ENCODE peak calls at places on chromosomes 13 and 19, in four cellular contexts. U, M, Z and B are unnamed samples. For H3K36me3, the result is how much of the 10 kb centered on the place peaks cover.

GRCh38 chr13:24267283-24267682 is 42.1 kb upstream of the C1QTNF9 start:
- DNase-seq in Z (peak), U (no peak), M (no peak), B (no peak)

GRCh38 chr19:41940443-41941409 is 12.5 kb upstream of the ERFL start:
- DNase-seq in U (no peak), M (no peak), Z (no peak), B (no peak)

GRCh38 chr19:47309038-47309437 is 623 bp upstream of the C5AR1 start:
- DNase-seq in M (no peak), Z (peak), U (no peak), B (no peak)

GRCh38 chr19:15299568-15300409 is 32.5 kb downstream of the BRD4 start:
- DNase-seq in M (no peak), U (no peak), Z (peak), B (peak)

GRCh38 chr13:30158774-30159445 is 148.4 kb downstream of the KATNAL1 start:
- DNase-seq in U (no peak), Z (peak), M (no peak), B (peak)

GRCh38 chr13:64274481-64275217 is 2859.0 kb upstream of the PCDH20 start:
- DNase-seq in U (no peak), M (no peak), Z (peak), B (no peak)

GRCh38 chr13:113666951-113667701 is at the start of gene GRK1:
- DNase-seq in U (peak), M (no peak), Z (no peak), B (no peak)

GRCh38 chr19:35211545-35212230 is 16.9 kb downstream of the FAM187B start:
- DNase-seq in Z (no peak), U (peak), M (no peak), B (no peak)

GRCh38 chr13:100602472-100603142 is 14.0 kb upstream of the GGACT start:
- DNase-seq in Z (no peak), U (no peak), M (no peak), B (no peak)

GRCh38 chr13:75687145-75687763 is 51.1 kb downstream of the LMO7 start:
- DNase-seq in M (no peak), Z (peak), U (no peak), B (no peak)

GRCh38 chr19:6589711-6590457 is 1.1 kb downstream of the CD70 start:
- DNase-seq in U (no peak), M (no peak), Z (no peak), B (no peak)

GRCh38 chr19:5336195-5336965 is 4.2 kb downstream of the PTPRS start:
- DNase-seq in M (no peak), U (no peak), Z (no peak), B (no peak)

GRCh38 chr19:1451916-1452801 is 2.2 kb downstream of the APC2 start:
- DNase-seq in M (no peak), U (no peak), Z (no peak), B (no peak)

GRCh38 chr13:108508263-108508662 is 121.1 kb upstream of the MYO16 start:
- DNase-seq in U (no peak), Z (peak), M (no peak), B (no peak)

GRCh38 chr19:13797058-13797440 is 1.8 kb downstream of the ZSWIM4 start:
- DNase-seq in U (no peak), Z (no peak), M (no peak), B (no peak)

GRCh38 chr13:75372517-75372916 is 109.5 kb downstream of the TBC1D4 start:
- DNase-seq in U (no peak), Z (peak), M (no peak), B (peak)

GRCh38 chr19:21532904-21533303 is 27.5 kb downstream of the ZNF429 start:
- DNase-seq in M (no peak), Z (no peak), U (no peak), B (no peak)
- H3K4me3 ChIP-seq in M (no peak), Z (no peak), U (no peak), B (no peak)

GRCh38 chr19:48868196-48868886 is at the start of gene PLEKHA4:
- DNase-seq in U (peak), Z (peak), M (no peak), B (peak)
- H3K36me3 ChIP-seq in U (under half), Z (under half), M (under half), B (under half)

GRCh38 chr19:44749318-44749717 is 810 bp downstream of the BCL3 start:
- DNase-seq in Z (no peak), U (no peak), M (no peak), B (no peak)

GRCh38 chr19:44748426-44749254 is at the start of gene BCL3:
- DNase-seq in M (no peak), Z (peak), U (no peak), B (peak)

GRCh38 chr19:44752123-44752815 is 3.8 kb downstream of the BCL3 start:
- DNase-seq in U (no peak), Z (no peak), M (no peak), B (no peak)

GRCh38 chr19:44749994-44750393 is 1.5 kb downstream of the BCL3 start:
- DNase-seq in Z (no peak), M (no peak), U (no peak), B (no peak)

DNA sequence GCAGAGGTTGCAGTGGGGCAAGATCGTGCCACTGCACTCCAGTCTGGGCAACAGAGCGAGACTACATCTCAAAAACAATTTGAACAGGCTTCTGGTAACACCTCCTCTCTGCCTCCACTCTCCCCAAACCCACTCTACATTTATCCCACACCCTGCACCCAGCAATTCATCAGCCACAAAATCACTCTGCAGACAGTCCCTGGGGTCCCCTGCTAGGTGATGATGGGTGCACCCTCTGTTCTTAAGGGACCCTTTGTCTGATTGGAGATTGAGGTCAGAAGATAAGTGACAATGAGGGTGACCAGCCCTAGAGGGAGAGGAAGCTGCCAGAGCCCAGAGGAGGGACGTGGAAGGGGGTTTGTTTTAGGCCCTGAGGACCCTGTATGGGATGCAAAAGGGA is 2.2 kb downstream of the BCL3 start:
- DNase-seq in M (no peak), U (no peak), Z (no peak), B (no peak)
- H3K4me3 ChIP-seq in M (peak), U (peak), Z (no peak), B (no peak)

GRCh38 chr19:30345686-30346085 is 26.5 kb upstream of the ZNF536 start:
- DNase-seq in Z (no peak), M (no peak), U (peak), B (no peak)

GRCh38 chr19:30342901-30343300 is 29.3 kb upstream of the ZNF536 start:
- DNase-seq in Z (no peak), U (peak), M (no peak), B (no peak)

GRCh38 chr19:30340724-30341595 is 31.2 kb upstream of the ZNF536 start:
- DNase-seq in U (no peak), M (no peak), Z (no peak), B (peak)

GRCh38 chr19:30341646-30342201 is 30.5 kb upstream of the ZNF536 start:
- DNase-seq in U (no peak), Z (no peak), M (no peak), B (peak)

DNA sequence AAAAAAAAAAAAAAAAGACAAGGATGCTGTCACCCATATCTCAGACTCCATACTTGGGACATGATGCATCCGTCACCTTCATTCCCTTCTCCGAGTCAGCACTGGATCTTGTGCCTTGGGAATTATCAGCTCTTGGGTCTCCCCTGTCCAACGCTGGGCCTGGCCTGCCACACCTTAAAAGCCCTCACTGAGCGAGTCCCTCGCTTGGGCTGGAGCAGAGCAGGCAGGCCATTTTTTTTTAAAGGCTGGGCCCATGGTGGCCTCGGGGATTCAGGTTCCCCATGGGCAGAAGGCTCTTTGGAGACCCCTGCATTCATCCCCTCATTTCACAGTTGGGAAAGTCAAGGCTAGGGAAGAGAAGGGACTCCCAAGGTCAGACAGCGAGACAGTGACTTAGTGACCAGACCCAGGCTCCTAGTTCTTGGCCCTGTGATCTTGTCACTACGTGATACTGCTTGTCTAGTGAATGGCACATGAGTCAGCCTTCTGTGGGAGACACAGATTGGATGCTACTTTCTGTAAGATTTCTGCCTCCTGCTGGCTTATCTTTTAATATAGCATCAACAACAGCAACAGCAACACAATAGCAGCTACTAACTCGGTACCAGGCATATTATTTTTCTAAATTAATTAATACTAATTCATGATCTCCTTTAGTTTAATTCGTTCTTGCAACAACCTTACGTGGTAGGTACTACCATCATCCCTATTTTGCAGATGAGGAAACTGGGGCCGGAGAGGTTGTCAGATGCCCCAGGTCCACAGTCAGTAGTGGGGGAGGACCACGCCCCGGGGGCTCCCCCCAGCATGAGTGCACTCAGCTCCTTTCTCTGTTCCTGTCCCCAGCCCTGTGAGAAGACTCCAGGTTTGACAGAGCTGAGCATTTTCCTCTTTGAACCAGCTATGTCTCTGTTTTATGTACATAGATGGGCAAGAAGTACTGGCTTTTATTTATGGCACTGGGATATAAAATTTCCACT is 27.4 kb upstream of the ZNF536 start:
- DNase-seq in Z (no peak), M (no peak), U (peak), B (peak)
- H3K36me3 ChIP-seq in Z (under half), M (under half), U (under half), B (under half)

GRCh38 chr13:20952838-20953237 is 50.3 kb upstream of the XPO4 start:
- DNase-seq in M (no peak), Z (no peak), U (peak), B (no peak)
- H3K4me3 ChIP-seq in M (no peak), Z (no peak), U (no peak), B (no peak)

GRCh38 chr19:54325631-54326030 is 12.7 kb upstream of the LILRA5 start:
- DNase-seq in U (no peak), Z (no peak), M (no peak), B (no peak)

GRCh38 chr19:54331626-54332025 is 7.3 kb downstream of the LILRA4 start:
- DNase-seq in Z (no peak), M (no peak), U (no peak), B (no peak)

GRCh38 chr19:54333586-54334298 is 5.2 kb downstream of the LILRA4 start:
- DNase-seq in U (no peak), Z (no peak), M (no peak), B (peak)

GRCh38 chr19:54332149-54332548 is 6.8 kb downstream of the LILRA4 start:
- DNase-seq in U (no peak), Z (no peak), M (no peak), B (no peak)

DNA sequence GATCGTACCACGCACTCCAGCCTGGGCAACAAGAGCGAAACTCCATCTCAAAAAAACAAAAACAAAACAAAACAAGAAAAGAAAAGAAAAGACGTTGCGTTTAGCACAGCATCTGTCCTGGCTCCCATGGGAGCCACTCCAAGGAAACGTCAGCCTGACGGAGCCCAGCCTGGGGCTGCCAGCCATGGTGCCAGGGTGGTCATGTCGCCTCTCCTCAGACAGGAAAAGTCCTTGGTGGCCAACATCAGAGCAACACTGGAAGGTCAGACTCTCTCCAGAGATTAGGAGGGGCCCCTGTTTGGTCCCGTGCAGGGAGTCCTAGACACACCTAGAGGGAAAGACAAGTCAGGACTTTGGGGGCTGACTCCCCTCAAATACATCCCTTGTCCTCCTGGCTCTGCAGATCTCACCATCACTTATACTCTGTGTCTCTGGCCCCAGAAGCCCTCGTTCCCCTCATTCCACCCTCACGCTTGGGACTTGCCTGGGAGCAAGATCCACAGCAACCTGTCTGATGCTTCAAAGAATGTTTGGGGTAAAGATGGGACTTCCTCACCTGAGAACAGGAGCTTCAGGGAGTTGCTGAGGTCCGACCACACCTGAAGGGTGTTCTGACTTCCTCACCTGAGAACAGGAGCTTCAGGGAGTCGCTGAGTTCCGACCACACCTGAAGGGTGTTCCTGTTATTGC is 9.3 kb downstream of the LILRA4 start:
- DNase-seq in M (no peak), U (no peak), Z (no peak), B (no peak)
- H3K36me3 ChIP-seq in M (under half), U (under half), Z (under half), B (under half)

GRCh38 chr13:80131204-80131603 is 209.7 kb downstream of the SPRY2 start:
- DNase-seq in U (peak), M (no peak), Z (peak), B (peak)
- H3K4me3 ChIP-seq in U (peak), M (peak), Z (peak), B (peak)

DNA sequence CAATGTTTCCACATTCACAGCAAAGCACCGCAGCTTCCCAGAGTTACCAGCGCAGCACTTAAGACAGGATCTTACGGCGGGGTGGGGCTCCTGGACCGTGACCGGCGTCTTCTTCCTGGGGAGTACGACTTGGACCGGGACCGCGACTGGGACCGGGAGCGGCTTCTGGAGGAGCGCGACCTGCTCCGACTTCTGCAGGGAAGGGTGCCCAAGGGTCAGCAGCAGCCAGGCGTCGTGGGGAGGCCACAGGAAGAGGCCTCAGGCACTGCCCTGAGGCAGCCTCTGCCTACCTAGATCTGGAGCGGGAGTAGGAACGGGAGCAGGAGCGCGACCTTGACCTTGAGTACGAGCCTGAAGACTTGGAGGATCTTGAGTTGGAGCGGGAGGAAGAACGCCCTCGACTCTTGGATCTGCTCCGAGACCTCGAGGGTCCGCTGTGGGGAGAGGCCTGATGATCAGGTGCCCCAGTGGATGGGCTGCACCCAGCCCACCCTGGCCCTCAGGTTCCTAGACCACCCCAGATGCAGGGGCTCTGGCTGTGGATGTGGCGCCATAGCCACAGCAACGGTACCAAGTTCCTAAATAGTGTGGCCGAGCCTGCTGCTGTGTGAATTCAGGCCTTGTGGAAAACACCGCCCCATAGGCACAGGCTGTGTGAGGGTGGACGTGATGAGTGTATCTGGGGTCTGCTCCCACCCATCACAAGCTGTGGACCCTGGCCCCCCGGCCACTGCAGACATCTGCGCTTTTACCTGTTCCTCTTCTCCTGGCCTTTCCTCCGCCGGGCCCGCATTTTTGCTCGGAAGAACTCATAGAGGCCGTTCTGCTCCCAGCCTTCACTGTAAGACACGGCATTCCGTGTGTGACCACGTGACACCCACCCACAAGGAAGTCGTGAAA is 21.9 kb downstream of the CHERP start:
- DNase-seq in U (no peak), M (no peak), Z (no peak), B (no peak)
- H3K36me3 ChIP-seq in U (half or more), M (half or more), Z (half or more), B (half or more)

DNA sequence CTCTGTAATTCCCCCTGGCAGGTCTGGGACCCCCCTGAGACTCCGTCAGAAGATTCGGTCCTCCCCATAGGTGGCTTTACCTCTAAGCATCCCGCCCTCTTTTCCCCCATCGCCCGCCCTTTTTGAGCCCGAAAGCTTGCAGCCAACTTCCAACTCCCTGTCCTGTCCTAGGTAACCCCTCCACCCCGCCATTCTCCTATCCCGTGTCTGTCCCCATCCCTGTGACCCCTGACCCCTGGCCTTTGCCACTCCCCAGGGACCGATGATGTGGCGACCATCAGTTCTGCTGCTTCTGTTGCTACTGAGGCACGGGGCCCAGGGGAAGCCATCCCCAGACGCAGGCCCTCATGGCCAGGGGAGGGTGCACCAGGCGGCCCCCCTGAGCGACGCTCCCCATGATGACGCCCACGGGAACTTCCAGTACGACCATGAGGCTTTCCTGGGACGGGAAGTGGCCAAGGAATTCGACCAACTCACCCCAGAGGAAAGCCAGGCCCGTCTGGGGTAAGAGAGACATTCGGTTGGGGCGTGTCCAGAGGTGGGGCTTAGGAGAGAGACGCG is 488 bp downstream of the RCN3 start:
- DNase-seq in Z (peak), U (no peak), M (no peak), B (no peak)
- H3K4me3 ChIP-seq in Z (peak), U (peak), M (peak), B (peak)

DNA sequence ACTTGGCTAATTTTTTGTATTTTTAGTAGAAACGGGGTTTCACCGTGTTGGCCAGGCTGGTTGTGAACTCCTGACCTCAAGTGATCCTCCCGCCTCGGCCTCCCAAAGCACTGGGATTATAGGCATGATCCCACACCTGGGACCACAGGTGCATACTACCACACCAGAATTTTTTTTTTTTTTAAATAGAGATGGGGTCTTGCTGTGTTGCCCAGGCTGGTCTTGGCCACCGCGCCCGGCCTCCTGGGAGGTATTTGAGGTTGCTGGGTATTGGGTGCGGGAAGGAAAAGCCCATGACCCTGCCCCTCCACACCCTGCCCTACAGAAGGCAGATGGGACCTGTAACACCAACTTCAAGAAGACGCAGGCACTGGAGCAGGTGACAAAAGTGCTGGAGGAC is 13.6 kb downstream of the ACTMAP start:
- DNase-seq in Z (no peak), M (no peak), U (no peak), B (no peak)
- H3K36me3 ChIP-seq in Z (under half), M (half or more), U (half or more), B (under half)